ENCODE peak calls at places on chromosomes 16 and 17, in six cellular contexts. One of them, this sample, is unnamed.

GRCh38 chr17:45293413-45294211 is 23.2 kb downstream of the MAP3K14 start:
- DNase-seq in ovary: peak
- DNase-seq in transverse colon: peak
- DNase-seq in tibial nerve: peak
- DNase-seq in sigmoid colon: peak
- DNase-seq in A549: peak
- DNase-seq in this sample: peak

GRCh38 chr17:1643999-1644492 is 1.5 kb downstream of the SCARF1 start:
- DNase-seq in ovary: no peak
- DNase-seq in transverse colon: no peak
- DNase-seq in tibial nerve: no peak
- DNase-seq in sigmoid colon: no peak
- DNase-seq in A549: no peak
- DNase-seq in this sample: no peak

GRCh38 chr17:14389656-14390055 is 88.8 kb downstream of the HS3ST3B1 start:
- DNase-seq in ovary: no peak
- DNase-seq in transverse colon: no peak
- DNase-seq in tibial nerve: no peak
- DNase-seq in sigmoid colon: no peak
- DNase-seq in A549: no peak
- DNase-seq in this sample: no peak

GRCh38 chr17:28514571-28515002 is 8.4 kb downstream of the FOXN1 start:
- DNase-seq in ovary: no peak
- DNase-seq in transverse colon: peak
- DNase-seq in tibial nerve: no peak
- DNase-seq in sigmoid colon: no peak
- DNase-seq in A549: no peak
- DNase-seq in this sample: no peak

GRCh38 chr16:56202036-56202435 is 10.7 kb downstream of the GNAO1 start:
- DNase-seq in ovary: no peak
- DNase-seq in transverse colon: no peak
- DNase-seq in tibial nerve: no peak
- DNase-seq in sigmoid colon: no peak
- DNase-seq in A549: no peak
- DNase-seq in this sample: no peak

GRCh38 chr16:72068930-72069329 is 5.9 kb downstream of the HPR start:
- DNase-seq in ovary: no peak
- DNase-seq in transverse colon: no peak
- DNase-seq in tibial nerve: no peak
- DNase-seq in sigmoid colon: no peak
- DNase-seq in A549: no peak
- DNase-seq in this sample: no peak

GRCh38 chr16:24463196-24463945 is 76.0 kb upstream of the RBBP6 start:
- DNase-seq in ovary: no peak
- DNase-seq in transverse colon: no peak
- DNase-seq in tibial nerve: no peak
- DNase-seq in sigmoid colon: no peak
- DNase-seq in A549: no peak
- DNase-seq in this sample: no peak

GRCh38 chr17:39738568-39738901 is 797 bp downstream of the GRB7 start:
- DNase-seq in ovary: no peak
- DNase-seq in transverse colon: peak
- DNase-seq in tibial nerve: no peak
- DNase-seq in sigmoid colon: no peak
- DNase-seq in A549: peak
- DNase-seq in this sample: no peak

GRCh38 chr17:7133424-7133823 is 18.8 kb upstream of the ASGR2 start:
- DNase-seq in ovary: no peak
- DNase-seq in transverse colon: peak
- DNase-seq in tibial nerve: no peak
- DNase-seq in sigmoid colon: no peak
- DNase-seq in A549: peak
- DNase-seq in this sample: no peak

GRCh38 chr17:13995856-13996635 is 73.3 kb upstream of the COX10 start:
- DNase-seq in ovary: no peak
- DNase-seq in transverse colon: no peak
- DNase-seq in tibial nerve: no peak
- DNase-seq in sigmoid colon: no peak
- DNase-seq in A549: no peak
- DNase-seq in this sample: no peak

GRCh38 chr17:20068445-20068844 is 59.3 kb downstream of the SPECC1 start:
- DNase-seq in ovary: no peak
- DNase-seq in transverse colon: no peak
- DNase-seq in tibial nerve: no peak
- DNase-seq in sigmoid colon: no peak
- DNase-seq in A549: no peak
- DNase-seq in this sample: no peak

GRCh38 chr16:72927199-72928088 is 120.5 kb downstream of the ZFHX3 start:
- DNase-seq in ovary: no peak
- DNase-seq in transverse colon: peak
- DNase-seq in tibial nerve: no peak
- DNase-seq in sigmoid colon: peak
- DNase-seq in A549: peak
- DNase-seq in this sample: no peak

GRCh38 chr16:4847774-4848587 is 700 bp downstream of the UBN1 start:
- DNase-seq in ovary: peak
- DNase-seq in transverse colon: peak
- DNase-seq in tibial nerve: peak
- DNase-seq in sigmoid colon: peak
- DNase-seq in A549: peak
- DNase-seq in this sample: peak

GRCh38 chr17:5770556-5771270 is 186.4 kb upstream of the NLRP1 start:
- DNase-seq in ovary: no peak
- DNase-seq in transverse colon: no peak
- DNase-seq in tibial nerve: no peak
- DNase-seq in sigmoid colon: no peak
- DNase-seq in A549: no peak
- DNase-seq in this sample: no peak

GRCh38 chr16:82888616-82889015 is 261.8 kb downstream of the CDH13 start:
- DNase-seq in ovary: no peak
- DNase-seq in transverse colon: no peak
- DNase-seq in tibial nerve: no peak
- DNase-seq in sigmoid colon: no peak
- DNase-seq in A549: no peak
- DNase-seq in this sample: no peak

GRCh38 chr17:34639706-34640425 is 60.5 kb downstream of the TMEM132E start:
- DNase-seq in ovary: no peak
- DNase-seq in transverse colon: no peak
- DNase-seq in tibial nerve: no peak
- DNase-seq in sigmoid colon: no peak
- DNase-seq in A549: no peak
- DNase-seq in this sample: no peak

GRCh38 chr17:18039535-18040286 is 503 bp downstream of the GID4 start:
- DNase-seq in ovary: peak
- DNase-seq in transverse colon: peak
- DNase-seq in tibial nerve: no peak
- DNase-seq in sigmoid colon: peak
- DNase-seq in A549: peak
- DNase-seq in this sample: no peak

GRCh38 chr17:77471984-77472836 is 331.4 kb downstream of the SEC14L1 start:
- DNase-seq in ovary: peak
- DNase-seq in transverse colon: peak
- DNase-seq in tibial nerve: no peak
- DNase-seq in sigmoid colon: peak
- DNase-seq in A549: no peak
- DNase-seq in this sample: no peak
- H3K4me3 ChIP-seq in ovary: no peak
- H3K4me3 ChIP-seq in transverse colon: no peak
- H3K4me3 ChIP-seq in tibial nerve: no peak
- H3K4me3 ChIP-seq in sigmoid colon: no peak
- H3K4me3 ChIP-seq in A549: no peak
- H3K4me3 ChIP-seq in this sample: no peak

DNA sequence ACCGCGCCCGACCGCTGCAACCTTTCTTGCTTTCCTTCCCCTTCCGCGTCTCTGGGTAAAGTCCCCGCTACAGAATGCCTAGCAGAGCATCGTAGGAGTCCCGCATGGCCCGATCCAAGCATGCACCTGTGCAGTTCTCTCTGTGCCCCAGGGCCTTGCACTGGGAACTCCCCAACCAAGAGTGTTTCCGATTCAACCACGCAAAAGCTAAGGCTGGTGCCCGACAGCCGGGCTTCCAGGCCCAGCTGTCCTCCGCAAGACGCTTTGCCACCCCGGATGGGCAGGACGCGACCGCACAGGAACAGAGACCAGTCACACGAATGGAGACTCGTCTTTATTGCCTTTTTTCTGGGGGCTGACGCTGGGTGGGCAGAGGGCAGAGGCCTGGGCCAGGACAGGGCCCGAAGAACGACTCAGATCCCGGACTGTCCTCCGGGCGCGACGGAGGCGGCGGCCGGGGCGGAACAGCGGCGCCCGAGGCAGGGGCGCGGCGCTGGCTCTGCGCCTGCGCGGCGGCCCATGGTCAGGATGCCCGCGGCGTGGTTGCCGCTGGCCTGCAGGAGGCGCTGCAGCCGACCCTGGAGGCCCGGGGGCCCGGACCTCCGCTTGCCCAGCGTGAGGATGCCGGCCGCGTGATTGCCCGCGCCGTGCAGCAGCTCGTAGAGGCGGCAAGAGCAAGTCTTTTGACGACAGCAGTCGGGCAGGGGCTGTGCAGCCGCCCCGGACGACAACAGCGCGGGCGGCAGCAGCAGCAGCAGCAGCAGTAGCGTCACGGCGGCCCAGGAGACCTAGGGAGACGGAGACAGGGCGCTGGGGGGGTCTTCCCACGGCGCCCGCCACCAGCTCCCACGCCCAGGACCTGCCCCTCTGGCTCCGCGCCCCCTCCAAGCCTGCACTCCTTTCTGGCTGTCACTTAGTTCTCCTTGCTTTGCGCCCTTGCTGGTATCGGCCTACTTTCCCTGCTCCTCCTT is 1.2 kb downstream of the HCRT start:
- DNase-seq in ovary: peak
- DNase-seq in transverse colon: peak
- DNase-seq in tibial nerve: peak
- DNase-seq in sigmoid colon: peak
- DNase-seq in A549: peak
- DNase-seq in this sample: no peak
- TF ChIP-seq EP300 in ovary: no peak
- TF ChIP-seq EP300 in transverse colon: no peak
- TF ChIP-seq EP300 in tibial nerve: no peak
- TF ChIP-seq EP300 in sigmoid colon: no peak
- TF ChIP-seq EP300 in A549: no peak
- TF ChIP-seq EP300 in this sample: no peak

DNA sequence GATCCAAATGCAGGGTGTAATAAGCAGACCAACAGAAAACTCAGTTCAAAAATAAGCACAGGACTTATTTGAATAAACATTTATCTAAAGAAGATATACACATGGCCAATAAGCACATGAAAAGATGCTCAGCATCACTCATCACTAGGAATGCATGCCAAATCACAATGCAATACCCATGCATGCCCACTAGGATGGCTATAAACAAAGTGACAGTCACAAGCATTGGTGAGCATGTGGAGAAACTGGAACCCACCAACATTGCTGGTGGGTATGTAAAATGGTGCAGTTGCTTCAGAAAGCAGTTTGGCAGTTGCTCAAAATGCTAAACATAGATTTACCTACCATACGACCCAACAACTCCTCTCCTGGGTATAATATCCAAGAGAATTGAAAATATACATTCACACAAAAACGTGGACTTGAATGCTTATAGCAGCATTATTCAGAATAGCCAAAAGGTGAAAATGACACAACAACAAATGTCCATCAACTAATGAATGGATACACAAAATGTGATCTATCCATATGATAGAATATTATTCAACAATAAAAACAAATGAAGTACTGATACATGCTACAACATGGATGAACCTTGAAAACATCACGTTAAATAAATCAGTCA is 20.1 kb downstream of the UBE2O start:
- DNase-seq in ovary: no peak
- DNase-seq in transverse colon: no peak
- DNase-seq in tibial nerve: no peak
- DNase-seq in sigmoid colon: no peak
- DNase-seq in A549: peak
- DNase-seq in this sample: no peak
- TF ChIP-seq CTCF in ovary: no peak
- TF ChIP-seq CTCF in transverse colon: peak
- TF ChIP-seq CTCF in tibial nerve: no peak
- TF ChIP-seq CTCF in sigmoid colon: no peak
- TF ChIP-seq CTCF in A549: peak
- TF ChIP-seq CTCF in this sample: no peak

GRCh38 chr17:31067699-31068184 is 27.0 kb upstream of the NF1 start:
- DNase-seq in ovary: no peak
- DNase-seq in transverse colon: no peak
- DNase-seq in tibial nerve: no peak
- DNase-seq in sigmoid colon: no peak
- DNase-seq in A549: peak
- DNase-seq in this sample: no peak
- H3K4me3 ChIP-seq in ovary: no peak
- H3K4me3 ChIP-seq in transverse colon: no peak
- H3K4me3 ChIP-seq in tibial nerve: no peak
- H3K4me3 ChIP-seq in sigmoid colon: no peak
- H3K4me3 ChIP-seq in A549: no peak
- H3K4me3 ChIP-seq in this sample: no peak

GRCh38 chr16:57628782-57629181 is 352 bp downstream of the ADGRG1 start:
- DNase-seq in ovary: no peak
- DNase-seq in transverse colon: no peak
- DNase-seq in tibial nerve: no peak
- DNase-seq in sigmoid colon: no peak
- DNase-seq in A549: no peak
- DNase-seq in this sample: no peak

GRCh38 chr16:57627184-57627871 is 1.1 kb upstream of the ADGRG1 start:
- DNase-seq in ovary: no peak
- DNase-seq in transverse colon: no peak
- DNase-seq in tibial nerve: no peak
- DNase-seq in sigmoid colon: no peak
- DNase-seq in A549: peak
- DNase-seq in this sample: no peak

GRCh38 chr16:57626420-57627170 is 1.8 kb upstream of the ADGRG1 start:
- DNase-seq in ovary: no peak
- DNase-seq in transverse colon: no peak
- DNase-seq in tibial nerve: no peak
- DNase-seq in sigmoid colon: no peak
- DNase-seq in A549: no peak
- DNase-seq in this sample: no peak

GRCh38 chr16:57629516-57630401 is 1.3 kb downstream of the ADGRG1 start:
- DNase-seq in ovary: no peak
- DNase-seq in transverse colon: no peak
- DNase-seq in tibial nerve: no peak
- DNase-seq in sigmoid colon: no peak
- DNase-seq in A549: no peak
- DNase-seq in this sample: no peak

GRCh38 chr16:57628008-57628781 is at the start of gene ADGRG1:
- DNase-seq in ovary: no peak
- DNase-seq in transverse colon: no peak
- DNase-seq in tibial nerve: peak
- DNase-seq in sigmoid colon: peak
- DNase-seq in A549: peak
- DNase-seq in this sample: no peak
- TF ChIP-seq EP300 in ovary: no peak
- TF ChIP-seq EP300 in transverse colon: no peak
- TF ChIP-seq EP300 in tibial nerve: no peak
- TF ChIP-seq EP300 in sigmoid colon: no peak
- TF ChIP-seq EP300 in A549: peak
- TF ChIP-seq EP300 in this sample: no peak